ENCODE peak calls at places on chromosomes 11 and 22, in ten cellular contexts. K is stromal cell of bone marrow; B is HEK293T; P is activated T-helper 1 cell treated with anti-CD3 and anti-CD28 coated beads, Interleukin-12 subunit alpha, Interleukin-12 subunit beta, Interleukin-2, Interleukin-4 antibody, amounts not matched to agents 30 ng/mL and 10 ng/mL and 1 ng/mL, durations not matched to agents 14 hours and 24 hours and 36 hours; U is amniotic stem cell; I is SK-MEL-5; S is left ventricle myocardium superior; H is stimulated activated naive B cell treated with anti-CD40 and anti-IgM and Interleukin-4, amounts not matched to agents 10 μg/mL and 1 μg/mL and 100 μg/mL, for 72 hours; J is M059J; V is fibroblast of lung. A is an unnamed sample.
A peak's percentile ranks its signal among the peaks of the same experiment; 100 is the strongest.

GRCh38 chr22:38296372-38296771 is 20.9 kb downstream of the CSNK1E start:
- DNase-seq in J (peak; percentile 35), V (no peak), S (no peak), I (no peak), B (no peak), P (no peak), H (no peak), U (no peak), K (no peak), A (no peak)

GRCh38 chr11:3840870-3841425 is at the start of gene RHOG:
- DNase-seq in I (peak; percentile 80), B (peak; percentile 81), P (peak; percentile 63), S (peak; percentile 88), H (peak; percentile 99), U (peak; percentile 65), V (peak; percentile 87), J (peak; percentile 89), K (peak; percentile 66), A (no peak)

GRCh38 chr11:92830382-92831148 is 138.9 kb upstream of the MTNR1B start:
- DNase-seq in J (no peak), P (no peak), U (no peak), H (no peak), V (no peak), B (no peak), K (no peak), S (no peak), I (no peak), A (no peak)

GRCh38 chr22:31274017-31274416 is 18.3 kb downstream of the PIK3IP1 start:
- DNase-seq in P (no peak), J (no peak), S (no peak), B (no peak), I (no peak), K (no peak), V (no peak), H (no peak), U (no peak), A (no peak)

GRCh38 chr11:17528906-17529813 is 15.1 kb downstream of the USH1C start:
- DNase-seq in S (no peak), I (no peak), H (no peak), B (no peak), J (peak; percentile 22), V (no peak), U (no peak), K (no peak), P (no peak), A (no peak)

GRCh38 chr11:61090982-61091372 is 11.3 kb upstream of the CD5 start:
- DNase-seq in B (no peak), V (no peak), P (no peak), S (no peak), H (no peak), J (no peak), U (no peak), K (no peak), I (no peak), A (no peak)

GRCh38 chr11:116500833-116501622 is 271.8 kb downstream of the BUD13 start:
- DNase-seq in J (no peak), V (no peak), K (no peak), P (no peak), U (no peak), H (no peak), B (no peak), I (no peak), S (no peak), A (no peak)

GRCh38 chr22:46049726-46050450 is 72.9 kb upstream of the WNT7B start:
- DNase-seq in I (no peak), S (no peak), K (no peak), V (no peak), P (no peak), J (no peak), U (no peak), H (no peak), B (no peak), A (no peak)

GRCh38 chr11:93850585-93851018 is at the start of gene VSTM5:
- DNase-seq in P (no peak), J (no peak), I (no peak), V (no peak), H (no peak), K (no peak), B (no peak), S (no peak), U (no peak), A (no peak)

A was measured in activated B cell treated with CpG ODN at 0.5 μM for 24 hours.